ENCODE peak calls at places on chromosomes 7 and 10, in five cellular contexts. G is IMR-90, N is H9, O is neuronal stem cell, Z is mesendoderm. C is an unnamed sample.

GRCh38 chr10:47383254-47384147 is 592 bp downstream of the ZNF488 start:
- DNase-seq in G (no peak), N (peak; percentile 84), O (no peak), Z (peak; percentile 53), C (no peak)

GRCh38 chr10:114239117-114239993 is at the start of gene VWA2:
- DNase-seq in G (no peak), N (peak; percentile 71), O (peak; percentile 21), Z (peak; percentile 44), C (no peak)

GRCh38 chr7:142612264-142612881 is 136.9 kb upstream of the PRSS1 start:
- DNase-seq in G (peak; percentile 45), N (no peak), O (no peak), Z (no peak), C (no peak)

GRCh38 chr7:82740246-82740848 is 296.8 kb upstream of the CACNA2D1 start:
- DNase-seq in G (peak; percentile 72), N (peak; percentile 38), O (peak; percentile 38), Z (peak; percentile 67), C (peak; percentile 57)

GRCh38 chr10:129021597-129022304 is 445.3 kb upstream of the MGMT start:
- DNase-seq in G (no peak), N (peak; percentile 67), O (peak; percentile 18), Z (peak; percentile 53), C (no peak)

GRCh38 chr7:380724-381210 is 90.8 kb downstream of the FOXL3 start:
- DNase-seq in G (no peak), N (peak; percentile 26), O (no peak), Z (no peak), C (no peak)

GRCh38 chr10:484441-484924 is 205.0 kb downstream of the DIP2C start:
- DNase-seq in G (peak; percentile 16), N (peak; percentile 35), O (no peak), Z (no peak), C (no peak)

GRCh38 chr10:43255644-43256431 is 11.0 kb downstream of the RASGEF1A start:
- DNase-seq in G (no peak), N (peak; percentile 75), O (no peak), Z (peak; percentile 52), C (no peak)

GRCh38 chr10:79116801-79117723 is 48.3 kb downstream of the ZMIZ1 start:
- DNase-seq in G (peak; percentile 77), N (no peak), O (no peak), Z (no peak), C (peak; percentile 29)

GRCh38 chr7:68125173-68125572 is 1128.5 kb downstream of the TYW1 start:
- DNase-seq in G (no peak), N (no peak), O (no peak), Z (no peak), C (no peak)

GRCh38 chr7:6170571-6171531 is 101.6 kb downstream of the CYTH3 start:
- DNase-seq in G (no peak), N (no peak), O (no peak), Z (no peak), C (no peak)

GRCh38 chr7:81074406-81074805 is 155.6 kb upstream of the SEMA3C start:
- DNase-seq in G (no peak), N (no peak), O (no peak), Z (no peak), C (no peak)

GRCh38 chr10:42827201-42827600 is 44.6 kb downstream of the BMS1 start:
- DNase-seq in G (no peak), N (peak; percentile 71), O (peak; percentile 11), Z (peak; percentile 64), C (no peak)

GRCh38 chr10:88991900-88992237 is 1.3 kb downstream of the FAS start:
- DNase-seq in G (no peak), N (no peak), O (no peak), Z (no peak), C (no peak)

GRCh38 chr10:34862892-34863291 is 47.8 kb upstream of the PARD3 start:
- DNase-seq in G (no peak), N (no peak), O (no peak), Z (no peak), C (no peak)

GRCh38 chr7:33981686-33982424 is 76.5 kb downstream of the BMPER start:
- DNase-seq in G (peak; percentile 57), N (no peak), O (no peak), Z (no peak), C (no peak)

GRCh38 chr7:130489140-130489967 is 2.5 kb upstream of the MEST start:
- DNase-seq in G (peak; percentile 85), N (no peak), O (no peak), Z (no peak), C (peak; percentile 94)

GRCh38 chr7:100049441-100050291 is at the start of gene ZSCAN21:
- DNase-seq in G (peak; percentile 84), N (peak; percentile 87), O (peak; percentile 79), Z (peak; percentile 89), C (peak; percentile 90)

GRCh38 chr7:38276096-38276857 is 2.8 kb upstream of the TARP start:
- DNase-seq in G (no peak), N (no peak), O (no peak), Z (no peak), C (peak; percentile 13)

GRCh38 chr10:96619120-96619519 is 32.3 kb upstream of the TM9SF3 start:
- DNase-seq in G (no peak), N (no peak), O (no peak), Z (peak; percentile 45), C (no peak)

GRCh38 chr10:85557077-85557476 is 809.5 kb downstream of the GRID1 start:
- DNase-seq in G (no peak), N (no peak), O (no peak), Z (no peak), C (peak; percentile 79)

GRCh38 chr10:71014021-71014782 is 125.8 kb upstream of the PCBD1 start:
- DNase-seq in G (no peak), N (no peak), O (no peak), Z (no peak), C (no peak)

GRCh38 chr10:45421231-45422097 is 47.4 kb downstream of the ALOX5 start:
- DNase-seq in G (no peak), N (no peak), O (no peak), Z (no peak), C (no peak)

GRCh38 chr10:61397175-61397986 is 55.8 kb downstream of the TMEM26 start:
- DNase-seq in G (peak; percentile 48), N (no peak), O (no peak), Z (no peak), C (no peak)

GRCh38 chr10:77872151-77872946 is 54.2 kb downstream of the DLG5 start:
- DNase-seq in G (peak; percentile 31), N (no peak), O (no peak), Z (no peak), C (no peak)

GRCh38 chr7:1916621-1916970 is 246.5 kb downstream of the ELFN1 start:
- DNase-seq in G (no peak), N (no peak), O (no peak), Z (no peak), C (no peak)

GRCh38 chr7:1915326-1915725 is 245.2 kb downstream of the ELFN1 start:
- DNase-seq in G (no peak), N (no peak), O (no peak), Z (no peak), C (no peak)

GRCh38 chr7:1914743-1915142 is 244.7 kb downstream of the ELFN1 start:
- DNase-seq in G (no peak), N (no peak), O (no peak), Z (no peak), C (no peak)

GRCh38 chr7:1917221-1918062 is 247.4 kb downstream of the ELFN1 start:
- DNase-seq in G (no peak), N (no peak), O (no peak), Z (no peak), C (no peak)

DNA sequence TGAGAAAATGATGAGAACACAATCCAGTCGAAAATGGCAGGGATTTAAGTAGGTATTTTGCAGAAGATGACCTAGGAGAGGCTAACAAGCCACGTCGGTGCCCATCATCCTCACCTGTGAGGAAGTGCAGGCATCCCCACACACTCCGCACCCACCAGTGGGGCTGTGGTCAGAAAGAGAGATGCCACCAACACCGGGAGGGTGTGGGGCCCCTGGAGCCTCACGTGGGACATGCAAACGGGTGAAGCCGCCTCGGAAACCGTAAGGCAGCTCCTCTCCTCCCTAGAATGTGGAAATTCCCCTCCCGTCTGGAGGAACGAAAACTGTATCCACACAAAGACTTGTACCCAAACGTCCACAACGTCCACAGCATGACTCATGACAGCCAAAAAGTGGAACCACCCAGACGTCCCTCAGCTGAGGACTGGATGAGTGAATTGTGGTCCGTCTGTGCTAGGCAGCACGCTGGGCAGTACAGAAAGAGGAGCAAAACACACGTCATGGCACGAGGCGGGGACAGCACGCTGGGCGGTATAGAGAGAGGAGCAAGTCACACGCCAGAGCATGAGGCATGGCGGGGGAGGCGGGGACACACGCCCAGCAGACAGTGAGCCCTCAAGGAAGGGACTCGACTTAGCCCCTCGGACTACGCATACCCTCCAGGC is 246.0 kb downstream of the ELFN1 start:
- DNase-seq in G (no peak), N (no peak), O (no peak), Z (no peak), C (peak; percentile 58)
- H2BK5ac ChIP-seq in G (no peak overlapping the region), N (no peak overlapping the region), O (peak overlapping the region; percentile 82), Z (no peak overlapping the region), C (no peak overlapping the region)

DNA sequence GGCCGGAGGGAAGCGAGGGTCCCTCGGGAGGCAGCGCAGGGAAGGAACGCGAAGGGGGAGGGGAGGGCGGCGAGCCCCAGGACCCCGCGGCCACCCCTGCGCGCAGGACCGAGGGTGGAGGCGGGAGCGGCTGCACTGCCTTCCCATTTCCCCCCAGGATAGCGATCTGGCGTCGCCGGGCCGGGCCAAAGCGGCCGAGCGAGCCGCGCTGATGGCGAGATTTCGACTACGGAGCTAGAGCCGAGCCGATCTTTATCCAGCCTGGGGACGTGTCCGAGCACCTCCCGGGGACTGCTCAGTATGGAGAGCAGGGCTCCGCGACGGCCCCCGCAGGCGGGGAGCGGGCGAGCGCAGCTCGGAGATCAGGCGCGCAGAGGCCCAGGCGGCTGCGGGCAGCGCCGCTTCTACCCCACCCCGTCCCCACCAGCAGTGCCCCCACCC is 590 bp upstream of the CRTAC1 start:
- DNase-seq in G (no peak), N (peak; percentile 44), O (peak; percentile 47), Z (peak; percentile 53), C (no peak)
- H2BK5ac ChIP-seq in G (no peak overlapping the region), N (no peak overlapping the region), O (peak overlapping the region; percentile 60), Z (no peak overlapping the region), C (no peak overlapping the region)

GRCh38 chr7:107596881-107597581 is 17.0 kb downstream of the BCAP29 start:
- DNase-seq in G (no peak), N (no peak), O (no peak), Z (peak; percentile 11), C (no peak)

GRCh38 chr7:107597582-107597916 is 17.5 kb downstream of the BCAP29 start:
- DNase-seq in G (no peak), N (no peak), O (no peak), Z (no peak), C (no peak)

GRCh38 chr7:107600816-107601215 is 20.8 kb downstream of the BCAP29 start:
- DNase-seq in G (no peak), N (no peak), O (no peak), Z (no peak), C (no peak)

GRCh38 chr7:107597953-107598352 is 17.9 kb downstream of the BCAP29 start:
- DNase-seq in G (no peak), N (no peak), O (no peak), Z (no peak), C (no peak)

GRCh38 chr7:107599262-107599661 is 19.2 kb downstream of the BCAP29 start:
- DNase-seq in G (no peak), N (no peak), O (no peak), Z (no peak), C (no peak)
- H2BK5ac ChIP-seq in G (no peak overlapping the region), N (no peak overlapping the region), O (no peak overlapping the region), Z (no peak overlapping the region), C (no peak overlapping the region)

DNA sequence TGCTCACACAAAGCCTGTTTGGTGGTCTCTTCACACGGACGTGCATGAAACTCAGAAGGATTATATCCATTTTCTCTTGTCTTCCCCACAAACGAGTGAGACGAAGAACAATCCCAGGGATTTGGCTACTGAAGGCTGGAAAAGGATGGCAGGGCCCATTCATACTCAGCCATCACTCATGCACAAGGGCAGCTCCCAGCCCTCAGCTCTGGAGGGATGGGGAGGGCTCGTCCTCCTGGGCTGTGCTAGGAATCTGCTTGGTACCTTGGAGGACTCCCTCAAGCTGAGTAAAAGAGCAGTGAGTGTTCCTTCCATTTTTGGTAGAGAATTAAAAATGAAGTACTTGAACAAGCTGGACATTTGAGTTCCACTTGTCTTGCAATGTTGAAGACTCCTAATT is 33.2 kb upstream of the RAB18 start:
- DNase-seq in G (no peak), N (peak; percentile 58), O (no peak), Z (peak; percentile 74), C (no peak)
- H2BK5ac ChIP-seq in G (no peak overlapping the region), N (no peak overlapping the region), O (no peak overlapping the region), Z (peak overlapping the region; percentile 74), C (no peak overlapping the region)

C was measured in trophoblast cell.